ENCODE peak calls at places on chromosome 4, in four cellular contexts. M is IMR-90, I is H1, T is H9. H is an unnamed sample.

GRCh38 chr4:110854021-110854678 is 231.3 kb upstream of the PITX2 start:
- DNase-seq in M (peak; percentile 84), I (no peak), T (no peak), H (peak; percentile 42)

GRCh38 chr4:10832989-10833635 is 148.5 kb upstream of the CLNK start:
- DNase-seq in M (no peak), I (no peak), T (no peak), H (peak; percentile 10)

GRCh38 chr4:17544205-17544604 is 29.2 kb downstream of the CLRN2 start:
- DNase-seq in M (no peak), I (no peak), T (peak; percentile 41), H (peak; percentile 89)

GRCh38 chr4:25358515-25359275 is 18.4 kb upstream of the ANAPC4 start:
- DNase-seq in M (no peak), I (no peak), T (no peak), H (peak; percentile 29)

GRCh38 chr4:22501715-22502095 is 14.2 kb downstream of the ADGRA3 start:
- DNase-seq in M (no peak), I (no peak), T (no peak), H (no peak)

GRCh38 chr4:154551872-154552686 is 1.9 kb upstream of the PLRG1 start:
- DNase-seq in M (peak; percentile 82), I (peak; percentile 54), T (peak; percentile 69), H (peak; percentile 80)

GRCh38 chr4:88818650-88819470 is 121.2 kb upstream of the NAP1L5 start:
- DNase-seq in M (peak; percentile 59), I (peak; percentile 54), T (peak; percentile 49), H (peak; percentile 70)

GRCh38 chr4:38601244-38601915 is 62.6 kb upstream of the KLF3 start:
- DNase-seq in M (peak; percentile 63), I (no peak), T (no peak), H (no peak)

GRCh38 chr4:41638203-41638602 is 100.2 kb downstream of the LIMCH1 start:
- DNase-seq in M (no peak), I (no peak), T (no peak), H (no peak)

GRCh38 chr4:11050766-11051165 is 366.2 kb upstream of the CLNK start:
- DNase-seq in M (no peak), I (no peak), T (no peak), H (no peak)

GRCh38 chr4:31175242-31175910 is 455.2 kb downstream of the PCDH7 start:
- DNase-seq in M (peak; percentile 45), I (no peak), T (no peak), H (no peak)

GRCh38 chr4:7903686-7904085 is 36.0 kb downstream of the AFAP1 start:
- DNase-seq in M (peak; percentile 66), I (no peak), T (no peak), H (no peak)

GRCh38 chr4:2259036-2259540 is 2.8 kb downstream of the MXD4 start:
- DNase-seq in M (no peak), I (no peak), T (no peak), H (no peak)

GRCh38 chr4:76377922-76378321 is 43.0 kb downstream of the CCDC158 start:
- DNase-seq in M (peak; percentile 61), I (peak; percentile 63), T (no peak), H (peak; percentile 72)

GRCh38 chr4:180197471-180197870 is 2045.7 kb upstream of the TENM3 start:
- DNase-seq in M (no peak), I (no peak), T (no peak), H (peak; percentile 27)

GRCh38 chr4:184403384-184403781 is 71.0 kb downstream of the IRF2 start:
- DNase-seq in M (peak; percentile 11), I (no peak), T (no peak), H (no peak)

GRCh38 chr4:16573744-16574143 is 324.7 kb downstream of the LDB2 start:
- DNase-seq in M (peak; percentile 83), I (no peak), T (no peak), H (no peak)

GRCh38 chr4:40492747-40493146 is 136.9 kb downstream of the RBM47 start:
- DNase-seq in M (no peak), I (no peak), T (no peak), H (peak; percentile 27)

GRCh38 chr4:8917868-8918783 is 46.5 kb upstream of the HMX1 start:
- DNase-seq in M (peak; percentile 19), I (peak; percentile 98), T (peak; percentile 82), H (peak; percentile 71)

DNA sequence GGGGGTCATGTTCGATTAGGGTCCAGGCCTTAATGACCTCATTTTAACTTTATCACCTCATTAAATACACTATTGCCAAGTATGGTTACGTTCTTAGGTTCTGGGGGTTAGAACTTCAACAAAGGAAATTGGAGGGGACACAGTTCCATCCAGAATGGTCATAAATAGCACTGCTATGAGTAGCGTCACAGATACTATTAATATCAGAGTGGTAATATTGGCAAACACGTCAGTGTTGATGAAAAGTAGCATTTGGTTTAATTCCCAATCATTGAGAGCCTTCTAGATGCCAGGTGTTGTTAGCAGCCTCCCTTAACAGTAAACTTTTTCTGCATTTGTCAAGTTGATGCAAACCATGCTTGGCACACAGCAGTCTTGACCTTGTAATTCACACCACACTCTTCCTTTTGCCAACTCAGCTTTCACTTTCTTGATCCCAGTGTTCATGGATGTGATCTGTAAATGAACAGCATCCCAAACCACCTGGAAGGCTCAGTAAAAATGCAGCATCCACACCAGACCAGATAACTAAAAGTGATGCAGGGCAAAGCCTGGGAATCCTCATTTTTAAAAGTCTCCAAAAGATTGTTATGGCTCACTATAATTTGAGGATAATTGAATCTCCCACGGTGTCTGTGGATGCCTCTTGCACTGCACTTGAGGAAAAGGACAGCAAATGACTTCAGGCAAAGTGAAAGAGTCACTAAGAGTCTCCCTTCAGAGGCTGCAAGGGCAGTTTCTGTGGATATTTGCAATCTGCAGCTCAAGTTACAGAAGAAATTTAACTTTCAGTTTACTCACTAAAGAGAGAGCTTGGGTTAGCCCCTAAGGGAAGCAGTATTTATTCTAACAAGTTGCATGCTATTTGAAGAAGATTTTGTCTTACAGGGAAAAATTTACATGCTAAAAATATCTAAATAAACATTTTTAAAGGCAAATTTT is 912.3 kb upstream of the TENM3 start:
- DNase-seq in M (no peak), I (no peak), T (no peak), H (no peak)
- H4K5ac ChIP-seq in M (no peak overlapping the region), I (no peak overlapping the region), T (no peak overlapping the region), H (no peak overlapping the region)

GRCh38 chr4:151624606-151625565 is 135.9 kb downstream of the GATB start:
- DNase-seq in M (no peak), I (no peak), T (no peak), H (no peak)
- H3K18ac ChIP-seq in M (no peak overlapping the region), I (no peak overlapping the region), T (no peak overlapping the region), H (no peak overlapping the region)

GRCh38 chr4:140068247-140068646 is 85.7 kb downstream of the MAML3 start:
- DNase-seq in M (no peak), I (no peak), T (no peak), H (no peak)
- H4K5ac ChIP-seq in M (peak overlapping the region; percentile 26), I (no peak overlapping the region), T (no peak overlapping the region), H (no peak overlapping the region)

GRCh38 chr4:15428611-15429010 is 778 bp downstream of the C1QTNF7 start:
- DNase-seq in M (no peak), I (no peak), T (no peak), H (no peak)
- H3K18ac ChIP-seq in M (no peak overlapping the region), I (no peak overlapping the region), T (no peak overlapping the region), H (no peak overlapping the region)

GRCh38 chr4:73608677-73609594 is 11.3 kb downstream of the RASSF6 start:
- DNase-seq in M (peak; percentile 49), I (no peak), T (no peak), H (no peak)
- H4K5ac ChIP-seq in M (no peak overlapping the region), I (no peak overlapping the region), T (no peak overlapping the region), H (no peak overlapping the region)